ENCODE peak calls at places on chromosomes 2 and 18, in seven cellular contexts. One of them, this sample, is unnamed.

GRCh38 chr2:119478188-119479065 is 45.9 kb downstream of the SCTR start:
- DNase-seq in cardiac muscle cell: no peak
- DNase-seq in Peyer's patch: no peak
- DNase-seq in body of pancreas: no peak
- DNase-seq in GM13976: no peak
- DNase-seq in tibial artery: no peak
- DNase-seq in kidney epithelial cell: no peak
- DNase-seq in this sample: no peak

GRCh38 chr2:224417361-224417729 is 15.4 kb upstream of the FAM124B start:
- DNase-seq in cardiac muscle cell: no peak
- DNase-seq in Peyer's patch: no peak
- DNase-seq in body of pancreas: no peak
- DNase-seq in GM13976: no peak
- DNase-seq in tibial artery: no peak
- DNase-seq in kidney epithelial cell: no peak
- DNase-seq in this sample: no peak

GRCh38 chr2:43068730-43069517 is 157.5 kb downstream of the ZFP36L2 start:
- DNase-seq in cardiac muscle cell: no peak
- DNase-seq in Peyer's patch: peak
- DNase-seq in body of pancreas: no peak
- DNase-seq in GM13976: no peak
- DNase-seq in tibial artery: no peak
- DNase-seq in kidney epithelial cell: no peak
- DNase-seq in this sample: no peak

GRCh38 chr2:201996681-201997254 is 36.9 kb upstream of the FZD7 start:
- DNase-seq in cardiac muscle cell: no peak
- DNase-seq in Peyer's patch: no peak
- DNase-seq in body of pancreas: no peak
- DNase-seq in GM13976: no peak
- DNase-seq in tibial artery: no peak
- DNase-seq in kidney epithelial cell: no peak
- DNase-seq in this sample: no peak

GRCh38 chr18:58803978-58804377 is 60.7 kb upstream of the ZNF532 start:
- DNase-seq in cardiac muscle cell: no peak
- DNase-seq in Peyer's patch: no peak
- DNase-seq in body of pancreas: no peak
- DNase-seq in GM13976: no peak
- DNase-seq in tibial artery: no peak
- DNase-seq in kidney epithelial cell: no peak
- DNase-seq in this sample: no peak

GRCh38 chr2:240579771-240580614 is 6.5 kb upstream of the CAPN10 start:
- DNase-seq in cardiac muscle cell: no peak
- DNase-seq in Peyer's patch: peak
- DNase-seq in body of pancreas: peak
- DNase-seq in GM13976: peak
- DNase-seq in tibial artery: peak
- DNase-seq in kidney epithelial cell: no peak
- DNase-seq in this sample: peak

GRCh38 chr2:25936889-25937545 is 45.3 kb downstream of the KIF3C start:
- DNase-seq in cardiac muscle cell: peak
- DNase-seq in Peyer's patch: no peak
- DNase-seq in body of pancreas: no peak
- DNase-seq in GM13976: no peak
- DNase-seq in tibial artery: no peak
- DNase-seq in kidney epithelial cell: no peak
- DNase-seq in this sample: no peak

GRCh38 chr2:222837643-222838056 is 23.2 kb upstream of the ACSL3 start:
- DNase-seq in cardiac muscle cell: no peak
- DNase-seq in Peyer's patch: no peak
- DNase-seq in body of pancreas: no peak
- DNase-seq in GM13976: no peak
- DNase-seq in tibial artery: no peak
- DNase-seq in kidney epithelial cell: peak
- DNase-seq in this sample: no peak

GRCh38 chr2:20607446-20607845 is 43.5 kb downstream of the HS1BP3 start:
- DNase-seq in cardiac muscle cell: no peak
- DNase-seq in Peyer's patch: no peak
- DNase-seq in body of pancreas: no peak
- DNase-seq in GM13976: no peak
- DNase-seq in tibial artery: no peak
- DNase-seq in kidney epithelial cell: no peak
- DNase-seq in this sample: no peak

GRCh38 chr2:7966032-7966431 is 715.8 kb upstream of the ID2 start:
- DNase-seq in cardiac muscle cell: no peak
- DNase-seq in Peyer's patch: no peak
- DNase-seq in body of pancreas: no peak
- DNase-seq in GM13976: no peak
- DNase-seq in tibial artery: no peak
- DNase-seq in kidney epithelial cell: no peak
- DNase-seq in this sample: no peak

GRCh38 chr18:3579701-3580100 is 129.7 kb downstream of the TGIF1 start:
- DNase-seq in cardiac muscle cell: no peak
- DNase-seq in Peyer's patch: no peak
- DNase-seq in body of pancreas: no peak
- DNase-seq in GM13976: no peak
- DNase-seq in tibial artery: no peak
- DNase-seq in kidney epithelial cell: peak
- DNase-seq in this sample: no peak

GRCh38 chr2:235433860-235434259 is 60.0 kb upstream of the AGAP1 start:
- DNase-seq in cardiac muscle cell: no peak
- DNase-seq in Peyer's patch: peak
- DNase-seq in body of pancreas: peak
- DNase-seq in GM13976: no peak
- DNase-seq in tibial artery: peak
- DNase-seq in kidney epithelial cell: no peak
- DNase-seq in this sample: no peak

GRCh38 chr18:75244336-75244735 is 33.7 kb downstream of the TSHZ1 start:
- DNase-seq in cardiac muscle cell: peak
- DNase-seq in Peyer's patch: no peak
- DNase-seq in body of pancreas: peak
- DNase-seq in GM13976: no peak
- DNase-seq in tibial artery: no peak
- DNase-seq in kidney epithelial cell: no peak
- DNase-seq in this sample: no peak

GRCh38 chr2:202387608-202388342 is 11.6 kb downstream of the BMPR2 start:
- DNase-seq in cardiac muscle cell: no peak
- DNase-seq in Peyer's patch: no peak
- DNase-seq in body of pancreas: no peak
- DNase-seq in GM13976: no peak
- DNase-seq in tibial artery: no peak
- DNase-seq in kidney epithelial cell: no peak
- DNase-seq in this sample: no peak

GRCh38 chr2:7083580-7084509 is 166.6 kb downstream of the RNF144A start:
- DNase-seq in cardiac muscle cell: peak
- DNase-seq in Peyer's patch: peak
- DNase-seq in body of pancreas: no peak
- DNase-seq in GM13976: no peak
- DNase-seq in tibial artery: no peak
- DNase-seq in kidney epithelial cell: no peak
- DNase-seq in this sample: no peak

GRCh38 chr2:43224131-43224570 is 2.3 kb downstream of the ZFP36L2 start:
- DNase-seq in cardiac muscle cell: peak
- DNase-seq in Peyer's patch: peak
- DNase-seq in body of pancreas: peak
- DNase-seq in GM13976: peak
- DNase-seq in tibial artery: peak
- DNase-seq in kidney epithelial cell: no peak
- DNase-seq in this sample: peak

GRCh38 chr2:156436477-156437085 is 402 bp downstream of the GPD2 start:
- DNase-seq in cardiac muscle cell: no peak
- DNase-seq in Peyer's patch: peak
- DNase-seq in body of pancreas: no peak
- DNase-seq in GM13976: peak
- DNase-seq in tibial artery: peak
- DNase-seq in kidney epithelial cell: no peak
- DNase-seq in this sample: peak

GRCh38 chr2:31233216-31233615 is 736 bp upstream of the EHD3 start:
- DNase-seq in cardiac muscle cell: no peak
- DNase-seq in Peyer's patch: no peak
- DNase-seq in body of pancreas: no peak
- DNase-seq in GM13976: no peak
- DNase-seq in tibial artery: no peak
- DNase-seq in kidney epithelial cell: no peak
- DNase-seq in this sample: no peak

GRCh38 chr18:45731706-45732105 is 7.7 kb downstream of the SLC14A1 start:
- DNase-seq in cardiac muscle cell: no peak
- DNase-seq in Peyer's patch: no peak
- DNase-seq in body of pancreas: no peak
- DNase-seq in GM13976: no peak
- DNase-seq in tibial artery: no peak
- DNase-seq in kidney epithelial cell: no peak
- DNase-seq in this sample: no peak

GRCh38 chr18:45734505-45734904 is 10.5 kb downstream of the SLC14A1 start:
- DNase-seq in cardiac muscle cell: no peak
- DNase-seq in Peyer's patch: no peak
- DNase-seq in body of pancreas: no peak
- DNase-seq in GM13976: no peak
- DNase-seq in tibial artery: no peak
- DNase-seq in kidney epithelial cell: no peak
- DNase-seq in this sample: no peak

GRCh38 chr18:45734944-45735343 is 11.0 kb downstream of the SLC14A1 start:
- DNase-seq in cardiac muscle cell: no peak
- DNase-seq in Peyer's patch: no peak
- DNase-seq in body of pancreas: no peak
- DNase-seq in GM13976: no peak
- DNase-seq in tibial artery: no peak
- DNase-seq in kidney epithelial cell: no peak
- DNase-seq in this sample: no peak

GRCh38 chr18:45730832-45731545 is 7.0 kb downstream of the SLC14A1 start:
- DNase-seq in cardiac muscle cell: no peak
- DNase-seq in Peyer's patch: no peak
- DNase-seq in body of pancreas: no peak
- DNase-seq in GM13976: no peak
- DNase-seq in tibial artery: no peak
- DNase-seq in kidney epithelial cell: peak
- DNase-seq in this sample: no peak

GRCh38 chr18:45733535-45733934 is 9.6 kb downstream of the SLC14A1 start:
- DNase-seq in cardiac muscle cell: no peak
- DNase-seq in Peyer's patch: no peak
- DNase-seq in body of pancreas: no peak
- DNase-seq in GM13976: no peak
- DNase-seq in tibial artery: no peak
- DNase-seq in kidney epithelial cell: no peak
- DNase-seq in this sample: no peak
- TF ChIP-seq CTCF in cardiac muscle cell: no peak
- TF ChIP-seq CTCF in Peyer's patch: no peak
- TF ChIP-seq CTCF in body of pancreas: no peak
- TF ChIP-seq CTCF in GM13976: no peak
- TF ChIP-seq CTCF in tibial artery: no peak
- TF ChIP-seq CTCF in kidney epithelial cell: no peak
- TF ChIP-seq CTCF in this sample: no peak

GRCh38 chr2:232438951-232439757 is 16.8 kb upstream of the ALPI start:
- DNase-seq in cardiac muscle cell: peak
- DNase-seq in Peyer's patch: peak
- DNase-seq in body of pancreas: peak
- DNase-seq in GM13976: no peak
- DNase-seq in tibial artery: no peak
- DNase-seq in kidney epithelial cell: no peak
- DNase-seq in this sample: no peak

GRCh38 chr2:232441147-232441651 is 14.8 kb upstream of the ALPI start:
- DNase-seq in cardiac muscle cell: no peak
- DNase-seq in Peyer's patch: no peak
- DNase-seq in body of pancreas: no peak
- DNase-seq in GM13976: no peak
- DNase-seq in tibial artery: no peak
- DNase-seq in kidney epithelial cell: no peak
- DNase-seq in this sample: no peak

GRCh38 chr2:232437130-232437620 is 18.8 kb upstream of the ALPI start:
- DNase-seq in cardiac muscle cell: no peak
- DNase-seq in Peyer's patch: peak
- DNase-seq in body of pancreas: no peak
- DNase-seq in GM13976: no peak
- DNase-seq in tibial artery: no peak
- DNase-seq in kidney epithelial cell: no peak
- DNase-seq in this sample: no peak

GRCh38 chr2:232438051-232438450 is 17.9 kb upstream of the ALPI start:
- DNase-seq in cardiac muscle cell: no peak
- DNase-seq in Peyer's patch: no peak
- DNase-seq in body of pancreas: no peak
- DNase-seq in GM13976: no peak
- DNase-seq in tibial artery: no peak
- DNase-seq in kidney epithelial cell: no peak
- DNase-seq in this sample: no peak

GRCh38 chr2:232439758-232440135 is 16.2 kb upstream of the ALPI start:
- DNase-seq in cardiac muscle cell: no peak
- DNase-seq in Peyer's patch: no peak
- DNase-seq in body of pancreas: no peak
- DNase-seq in GM13976: peak
- DNase-seq in tibial artery: no peak
- DNase-seq in kidney epithelial cell: no peak
- DNase-seq in this sample: no peak
- TF ChIP-seq CTCF in cardiac muscle cell: peak
- TF ChIP-seq CTCF in Peyer's patch: no peak
- TF ChIP-seq CTCF in body of pancreas: no peak
- TF ChIP-seq CTCF in GM13976: no peak
- TF ChIP-seq CTCF in tibial artery: no peak
- TF ChIP-seq CTCF in kidney epithelial cell: no peak
- TF ChIP-seq CTCF in this sample: no peak

GRCh38 chr2:30230855-30231725 is at the start of gene LBH:
- DNase-seq in cardiac muscle cell: peak
- DNase-seq in Peyer's patch: peak
- DNase-seq in body of pancreas: peak
- DNase-seq in GM13976: peak
- DNase-seq in tibial artery: peak
- DNase-seq in kidney epithelial cell: no peak
- DNase-seq in this sample: peak
- TF ChIP-seq CTCF in cardiac muscle cell: no peak
- TF ChIP-seq CTCF in Peyer's patch: no peak
- TF ChIP-seq CTCF in body of pancreas: no peak
- TF ChIP-seq CTCF in GM13976: peak
- TF ChIP-seq CTCF in tibial artery: no peak
- TF ChIP-seq CTCF in kidney epithelial cell: no peak
- TF ChIP-seq CTCF in this sample: no peak

DNA sequence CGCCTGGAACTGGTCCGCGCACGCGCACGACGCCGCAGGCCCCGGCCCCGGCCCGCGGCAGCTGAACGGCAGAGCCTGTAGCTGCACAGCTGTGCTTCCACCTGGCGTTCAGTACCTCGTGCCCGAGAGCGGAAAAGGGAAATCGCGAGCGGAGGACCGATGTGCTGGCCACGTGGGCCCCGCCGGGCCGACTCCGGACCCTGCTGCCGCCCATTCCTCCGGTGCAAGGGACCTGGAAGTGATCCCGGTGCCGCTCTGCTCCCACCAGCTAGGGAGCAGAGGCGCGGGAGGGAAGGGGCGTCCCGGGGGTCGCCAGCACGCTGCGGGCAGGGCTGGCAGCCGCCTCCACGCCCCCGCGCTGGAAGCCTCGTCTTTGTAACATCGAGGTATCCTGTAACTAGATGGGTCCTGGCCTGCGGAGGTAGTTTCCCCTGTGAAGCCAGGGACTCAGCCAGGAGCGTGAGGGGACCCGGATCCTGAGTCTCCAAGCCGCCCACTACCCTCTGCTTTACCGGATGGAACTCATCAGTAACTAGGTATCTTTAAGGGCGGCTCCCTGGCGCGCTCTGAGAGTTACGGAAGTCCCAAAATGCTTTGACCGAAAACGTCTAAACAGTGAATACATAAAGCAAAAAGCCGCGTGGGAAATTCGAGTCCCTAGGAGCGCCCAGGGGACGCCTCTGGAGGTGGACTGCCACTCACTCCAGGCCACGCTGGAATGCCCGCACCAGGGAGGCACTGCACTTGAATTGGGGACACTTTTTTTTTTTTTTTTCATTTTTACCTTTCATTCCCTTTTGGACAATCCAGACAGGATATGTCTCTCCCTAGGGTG is 736 bp upstream of the ODC1 start:
- DNase-seq in cardiac muscle cell: peak
- DNase-seq in Peyer's patch: peak
- DNase-seq in body of pancreas: peak
- DNase-seq in GM13976: peak
- DNase-seq in tibial artery: peak
- DNase-seq in kidney epithelial cell: peak
- DNase-seq in this sample: peak
- TF ChIP-seq CTCF in cardiac muscle cell: peak
- TF ChIP-seq CTCF in Peyer's patch: peak
- TF ChIP-seq CTCF in body of pancreas: peak
- TF ChIP-seq CTCF in GM13976: peak
- TF ChIP-seq CTCF in tibial artery: no peak
- TF ChIP-seq CTCF in kidney epithelial cell: no peak
- TF ChIP-seq CTCF in this sample: peak

This sample was measured in heart right ventricle.